ENCODE peak calls at places on chromosomes 16 and 17, in five cellular contexts. One of them, this sample, is unnamed.
A peak's percentile ranks its signal among the peaks of the same experiment; 100 is the strongest.

GRCh38 chr16:28131743-28132393 is 68.4 kb upstream of the GSG1L start:
- DNase-seq in MM.1S: no peak
- DNase-seq in mammary epithelial cell: no peak
- DNase-seq in GM23248: no peak
- DNase-seq in GM12878: no peak
- DNase-seq in this sample: no peak

GRCh38 chr16:80197790-80198201 is 343.0 kb upstream of the DYNLRB2 start:
- DNase-seq in MM.1S: no peak
- DNase-seq in mammary epithelial cell: peak; percentile 93
- DNase-seq in GM23248: peak; percentile 89
- DNase-seq in GM12878: no peak
- DNase-seq in this sample: no peak

GRCh38 chr16:84741351-84741791 is 41.6 kb downstream of the USP10 start:
- DNase-seq in MM.1S: no peak
- DNase-seq in mammary epithelial cell: no peak
- DNase-seq in GM23248: peak; percentile 81
- DNase-seq in GM12878: no peak
- DNase-seq in this sample: no peak

GRCh38 chr16:30942421-30942796 is 6.5 kb upstream of the ORAI3 start:
- DNase-seq in MM.1S: no peak
- DNase-seq in mammary epithelial cell: no peak
- DNase-seq in GM23248: no peak
- DNase-seq in GM12878: no peak
- DNase-seq in this sample: no peak

GRCh38 chr17:4480929-4481898 is 17.5 kb upstream of the SPNS2 start:
- DNase-seq in MM.1S: no peak
- DNase-seq in mammary epithelial cell: no peak
- DNase-seq in GM23248: no peak
- DNase-seq in GM12878: no peak
- DNase-seq in this sample: no peak

GRCh38 chr16:27386674-27387073 is 15.3 kb upstream of the IL21R start:
- DNase-seq in MM.1S: no peak
- DNase-seq in mammary epithelial cell: no peak
- DNase-seq in GM23248: no peak
- DNase-seq in GM12878: no peak
- DNase-seq in this sample: no peak

GRCh38 chr17:2898255-2898926 is 102.2 kb downstream of the RAP1GAP2 start:
- DNase-seq in MM.1S: no peak
- DNase-seq in mammary epithelial cell: no peak
- DNase-seq in GM23248: no peak
- DNase-seq in GM12878: no peak
- DNase-seq in this sample: no peak

GRCh38 chr16:75588716-75589115 is 22.5 kb downstream of the GABARAPL2 start:
- DNase-seq in MM.1S: no peak
- DNase-seq in mammary epithelial cell: no peak
- DNase-seq in GM23248: no peak
- DNase-seq in GM12878: no peak
- DNase-seq in this sample: no peak

GRCh38 chr17:18319604-18320256 is 4.6 kb downstream of the SMCR8 start:
- DNase-seq in MM.1S: peak; percentile 70
- DNase-seq in mammary epithelial cell: peak; percentile 30
- DNase-seq in GM23248: peak; percentile 90
- DNase-seq in GM12878: no peak
- DNase-seq in this sample: no peak

GRCh38 chr16:10465821-10466220 is 80.0 kb downstream of the ATF7IP2 start:
- DNase-seq in MM.1S: no peak
- DNase-seq in mammary epithelial cell: no peak
- DNase-seq in GM23248: peak; percentile 7
- DNase-seq in GM12878: no peak
- DNase-seq in this sample: no peak

GRCh38 chr16:88649195-88649923 is 1.5 kb downstream of the CYBA start:
- DNase-seq in MM.1S: no peak
- DNase-seq in mammary epithelial cell: no peak
- DNase-seq in GM23248: no peak
- DNase-seq in GM12878: no peak
- DNase-seq in this sample: no peak

GRCh38 chr17:83203073-83203471 is 123.7 kb downstream of the METRNL start:
- DNase-seq in MM.1S: no peak
- DNase-seq in mammary epithelial cell: peak; percentile 38
- DNase-seq in GM23248: peak; percentile 99
- DNase-seq in GM12878: no peak
- DNase-seq in this sample: no peak

GRCh38 chr17:57911021-57911420 is 44.2 kb downstream of the CUEDC1 start:
- DNase-seq in MM.1S: no peak
- DNase-seq in mammary epithelial cell: no peak
- DNase-seq in GM23248: no peak
- DNase-seq in GM12878: no peak
- DNase-seq in this sample: no peak

GRCh38 chr17:76381633-76382304 is 2.6 kb upstream of the SPHK1 start:
- DNase-seq in MM.1S: no peak
- DNase-seq in mammary epithelial cell: no peak
- DNase-seq in GM23248: peak; percentile 30
- DNase-seq in GM12878: no peak
- DNase-seq in this sample: no peak

GRCh38 chr17:62925267-62925836 is 40.7 kb upstream of the TANC2 start:
- DNase-seq in MM.1S: no peak
- DNase-seq in mammary epithelial cell: no peak
- DNase-seq in GM23248: peak; percentile 10
- DNase-seq in GM12878: no peak
- DNase-seq in this sample: no peak

GRCh38 chr17:69812240-69812837 is 262.7 kb upstream of the KCNJ16 start:
- DNase-seq in MM.1S: no peak
- DNase-seq in mammary epithelial cell: peak; percentile 78
- DNase-seq in GM23248: peak; percentile 14
- DNase-seq in GM12878: no peak
- DNase-seq in this sample: no peak

DNA sequence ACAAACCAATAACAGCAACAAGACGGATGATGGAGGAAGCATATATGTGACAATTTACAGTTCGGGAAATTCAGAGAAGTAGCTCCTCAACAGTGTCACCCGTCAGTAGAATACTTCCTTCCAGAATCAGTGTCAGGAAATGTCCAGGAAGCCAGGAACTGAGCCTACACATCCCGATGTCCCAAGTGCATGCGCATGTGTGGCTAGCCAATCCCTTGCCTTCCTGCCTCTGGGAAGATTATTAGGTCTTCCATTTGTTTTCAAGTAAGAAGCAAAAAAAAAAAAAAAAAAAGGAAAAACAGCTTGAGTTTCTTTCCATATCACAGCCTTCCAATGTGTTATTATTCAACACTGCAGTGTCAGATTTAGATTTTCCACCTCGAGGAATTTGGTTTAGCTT is 1.3 kb upstream of the PITPNC1 start:
- DNase-seq in MM.1S: no peak
- DNase-seq in mammary epithelial cell: no peak
- DNase-seq in GM23248: no peak
- DNase-seq in GM12878: no peak
- DNase-seq in this sample: no peak
- H3K9ac ChIP-seq in MM.1S: no peak overlapping the region
- H3K9ac ChIP-seq in mammary epithelial cell: no peak overlapping the region
- H3K9ac ChIP-seq in GM23248: peak overlapping the region; percentile 89
- H3K9ac ChIP-seq in GM12878: no peak overlapping the region
- H3K9ac ChIP-seq in this sample: no peak overlapping the region

GRCh38 chr16:87044829-87045228 is 272.4 kb downstream of the C16orf95 start:
- DNase-seq in MM.1S: no peak
- DNase-seq in mammary epithelial cell: no peak
- DNase-seq in GM23248: no peak
- DNase-seq in GM12878: no peak
- DNase-seq in this sample: no peak
- H3K9me3 ChIP-seq in MM.1S: no peaks in the 10 kb centered on the region
- H3K9me3 ChIP-seq in mammary epithelial cell: no peaks in the 10 kb centered on the region
- H3K9me3 ChIP-seq in GM23248: no peaks in the 10 kb centered on the region
- H3K9me3 ChIP-seq in GM12878: no peaks in the 10 kb centered on the region
- H3K9me3 ChIP-seq in this sample: no peaks in the 10 kb centered on the region

GRCh38 chr16:86578499-86579267 is at the start of gene FOXL1:
- DNase-seq in MM.1S: no peak
- DNase-seq in mammary epithelial cell: no peak
- DNase-seq in GM23248: peak; percentile 91
- DNase-seq in GM12878: no peak
- DNase-seq in this sample: no peak
- TF ChIP-seq EZH2 in MM.1S: no peak
- TF ChIP-seq EZH2 in mammary epithelial cell: no peak
- TF ChIP-seq EZH2 in GM23248: no peak
- TF ChIP-seq EZH2 in GM12878: no peak
- TF ChIP-seq EZH2 in this sample: no peak

DNA sequence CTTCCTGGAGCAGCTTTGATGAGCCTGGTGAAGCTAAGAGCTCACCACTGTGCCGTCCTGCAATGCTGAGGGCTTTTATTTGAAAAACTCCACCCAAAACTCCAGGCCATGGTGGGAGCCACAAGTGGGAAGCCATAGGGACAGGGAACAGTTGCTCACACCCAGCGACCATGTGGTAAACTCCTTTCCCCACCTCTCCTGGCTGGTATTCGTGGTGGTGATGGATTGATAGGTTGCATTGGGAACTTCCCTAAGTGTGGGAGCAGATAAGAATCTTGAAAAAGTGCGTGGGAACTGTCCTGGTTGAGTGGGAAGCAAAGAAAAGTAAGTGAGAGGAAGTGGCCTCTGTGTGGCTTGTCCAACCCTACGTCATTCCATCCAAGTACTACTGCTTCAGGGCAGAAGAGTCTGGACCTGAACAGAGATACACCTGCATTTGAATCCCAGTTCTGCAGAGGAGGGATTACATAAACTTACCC is at the start of gene CCL1:
- DNase-seq in MM.1S: no peak
- DNase-seq in mammary epithelial cell: no peak
- DNase-seq in GM23248: no peak
- DNase-seq in GM12878: no peak
- DNase-seq in this sample: no peak
- H3K9ac ChIP-seq in MM.1S: no peak within 1 kb of the TSS
- H3K9ac ChIP-seq in mammary epithelial cell: no peak within 1 kb of the TSS
- H3K9ac ChIP-seq in GM23248: no peak within 1 kb of the TSS
- H3K9ac ChIP-seq in GM12878: no peak within 1 kb of the TSS
- H3K9ac ChIP-seq in this sample: no peak within 1 kb of the TSS

DNA sequence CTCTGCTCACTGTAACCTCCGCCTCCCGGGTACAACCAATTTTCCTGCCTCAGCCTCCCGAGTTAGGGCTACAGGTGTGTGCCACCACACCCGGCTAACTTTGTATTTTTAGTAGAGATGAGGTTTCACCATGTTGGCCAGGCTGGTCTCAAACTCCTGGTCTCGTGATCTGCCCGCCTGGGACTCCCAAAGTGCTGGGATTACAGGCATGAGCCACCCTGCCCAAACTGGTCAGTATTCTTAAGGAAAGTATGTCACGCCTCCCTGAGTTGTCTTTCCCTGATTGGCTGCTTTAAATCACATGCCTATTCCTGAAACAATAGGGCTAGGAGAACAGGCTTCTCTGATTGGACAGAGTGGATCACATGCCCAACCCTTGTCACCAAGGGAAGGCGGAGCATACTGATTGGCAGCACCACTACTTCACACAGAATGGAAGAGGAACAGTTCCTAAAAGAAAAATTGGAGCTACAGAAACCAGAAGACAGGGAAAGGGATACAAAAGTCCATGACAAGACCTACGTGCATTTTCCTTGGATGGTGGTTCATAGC is 17.6 kb upstream of the CYB5B start:
- DNase-seq in MM.1S: no peak
- DNase-seq in mammary epithelial cell: no peak
- DNase-seq in GM23248: peak; percentile 21
- DNase-seq in GM12878: no peak
- DNase-seq in this sample: no peak
- H3K9me3 ChIP-seq in MM.1S: no peaks in the 10 kb centered on the region
- H3K9me3 ChIP-seq in mammary epithelial cell: no peaks in the 10 kb centered on the region
- H3K9me3 ChIP-seq in GM23248: no peaks in the 10 kb centered on the region
- H3K9me3 ChIP-seq in GM12878: no peaks in the 10 kb centered on the region
- H3K9me3 ChIP-seq in this sample: no peaks in the 10 kb centered on the region

GRCh38 chr17:44967907-44968224 is 237 bp downstream of the C1QL1 start:
- DNase-seq in MM.1S: no peak
- DNase-seq in mammary epithelial cell: no peak
- DNase-seq in GM23248: no peak
- DNase-seq in GM12878: no peak
- DNase-seq in this sample: no peak

GRCh38 chr17:44967026-44967906 is 837 bp downstream of the C1QL1 start:
- DNase-seq in MM.1S: no peak
- DNase-seq in mammary epithelial cell: no peak
- DNase-seq in GM23248: no peak
- DNase-seq in GM12878: no peak
- DNase-seq in this sample: no peak

GRCh38 chr17:44965491-44966234 is 2.4 kb downstream of the C1QL1 start:
- DNase-seq in MM.1S: no peak
- DNase-seq in mammary epithelial cell: no peak
- DNase-seq in GM23248: no peak
- DNase-seq in GM12878: no peak
- DNase-seq in this sample: no peak

GRCh38 chr17:44968225-44969143 is at the start of gene C1QL1:
- DNase-seq in MM.1S: peak; percentile 90
- DNase-seq in mammary epithelial cell: peak; percentile 87
- DNase-seq in GM23248: peak; percentile 96
- DNase-seq in GM12878: no peak
- DNase-seq in this sample: no peak

DNA sequence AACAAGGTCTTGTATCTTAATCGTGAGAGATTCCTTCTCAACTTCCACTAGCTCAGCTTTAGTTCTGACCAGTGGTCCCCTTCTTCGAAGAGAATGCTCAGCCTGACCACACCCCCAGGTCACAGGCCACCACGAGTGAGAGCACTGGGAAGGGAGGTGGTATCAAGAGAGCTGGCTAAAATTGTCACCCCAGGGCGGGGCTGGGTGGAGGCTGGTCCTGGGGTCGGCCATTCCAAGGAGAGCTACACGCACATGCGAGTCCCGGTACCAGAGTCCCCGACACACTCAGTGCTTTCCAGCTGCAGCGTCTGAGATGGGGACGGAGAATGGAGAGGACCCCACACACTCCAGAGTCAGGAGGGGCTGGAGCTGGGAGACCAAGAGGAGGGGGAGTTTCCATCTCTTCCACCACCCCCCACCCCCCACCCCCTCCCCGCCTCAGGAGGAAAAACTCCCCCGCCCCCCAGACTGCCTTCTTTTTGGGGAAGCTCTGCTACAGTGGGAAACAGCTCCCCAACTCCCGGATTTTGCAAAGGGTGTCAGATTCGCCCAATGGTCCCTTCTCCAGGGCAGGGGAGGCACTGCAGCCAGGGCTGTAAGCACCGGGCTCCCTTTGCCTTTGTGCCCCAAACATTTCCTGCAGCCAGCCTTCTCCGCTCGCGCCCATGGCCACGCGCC is 1.6 kb downstream of the C1QL1 start:
- DNase-seq in MM.1S: no peak
- DNase-seq in mammary epithelial cell: no peak
- DNase-seq in GM23248: no peak
- DNase-seq in GM12878: no peak
- DNase-seq in this sample: no peak
- TF ChIP-seq EZH2 in MM.1S: no peak
- TF ChIP-seq EZH2 in mammary epithelial cell: no peak
- TF ChIP-seq EZH2 in GM23248: no peak
- TF ChIP-seq EZH2 in GM12878: no peak
- TF ChIP-seq EZH2 in this sample: no peak

This sample was measured in SK-N-MC.